ENCODE peak calls at places on chromosomes 11 and 22, in eight cellular contexts. One of them, this sample, is unnamed.
A peak's percentile ranks its signal among the peaks of the same experiment; 100 is the strongest.

GRCh38 chr11:114307524-114308203 is 11.5 kb downstream of the NNMT start:
- ATAC-seq in GM12878: no peak
- ATAC-seq in GM23338: no peak
- ATAC-seq in HCT116: no peak
- ATAC-seq in HepG2: peak; percentile 63
- ATAC-seq in Panc1: no peak
- ATAC-seq in K562: peak; percentile 67
- ATAC-seq in upper lobe of left lung: peak; percentile 84
- ATAC-seq in this sample: peak; percentile 69

GRCh38 chr11:127013550-127013949 is 13.0 kb upstream of the KIRREL3 start:
- ATAC-seq in GM12878: no peak
- ATAC-seq in GM23338: no peak
- ATAC-seq in HCT116: no peak
- ATAC-seq in HepG2: no peak
- ATAC-seq in Panc1: no peak
- ATAC-seq in K562: no peak
- ATAC-seq in upper lobe of left lung: no peak
- ATAC-seq in this sample: no peak

GRCh38 chr11:31959711-31960110 is 131.2 kb upstream of the RCN1 start:
- ATAC-seq in GM12878: no peak
- ATAC-seq in GM23338: no peak
- ATAC-seq in HCT116: no peak
- ATAC-seq in HepG2: no peak
- ATAC-seq in Panc1: no peak
- ATAC-seq in K562: no peak
- ATAC-seq in upper lobe of left lung: no peak
- ATAC-seq in this sample: no peak

GRCh38 chr11:2891901-2892214 is 6.3 kb upstream of the CDKN1C start:
- ATAC-seq in GM12878: no peak
- ATAC-seq in GM23338: no peak
- ATAC-seq in HCT116: peak; percentile 22
- ATAC-seq in HepG2: no peak
- ATAC-seq in Panc1: peak; percentile 43
- ATAC-seq in K562: peak; percentile 3
- ATAC-seq in upper lobe of left lung: no peak
- ATAC-seq in this sample: no peak

GRCh38 chr11:108571001-108571400 is 22.6 kb downstream of the EXPH5 start:
- ATAC-seq in GM12878: no peak
- ATAC-seq in GM23338: no peak
- ATAC-seq in HCT116: no peak
- ATAC-seq in HepG2: peak; percentile 53
- ATAC-seq in Panc1: peak; percentile 38
- ATAC-seq in K562: peak; percentile 56
- ATAC-seq in upper lobe of left lung: no peak
- ATAC-seq in this sample: no peak

GRCh38 chr22:27476729-27477128 is 324.8 kb downstream of the MN1 start:
- ATAC-seq in GM12878: no peak
- ATAC-seq in GM23338: no peak
- ATAC-seq in HCT116: peak; percentile 76
- ATAC-seq in HepG2: peak; percentile 27
- ATAC-seq in Panc1: peak; percentile 55
- ATAC-seq in K562: no peak
- ATAC-seq in upper lobe of left lung: no peak
- ATAC-seq in this sample: no peak

GRCh38 chr11:102467080-102467708 is 14.6 kb upstream of the TMEM123 start:
- ATAC-seq in GM12878: no peak
- ATAC-seq in GM23338: no peak
- ATAC-seq in HCT116: no peak
- ATAC-seq in HepG2: no peak
- ATAC-seq in Panc1: no peak
- ATAC-seq in K562: no peak
- ATAC-seq in upper lobe of left lung: peak; percentile 58
- ATAC-seq in this sample: no peak

GRCh38 chr11:3086114-3086513 is 28.9 kb upstream of the CARS1 start:
- ATAC-seq in GM12878: no peak
- ATAC-seq in GM23338: no peak
- ATAC-seq in HCT116: no peak
- ATAC-seq in HepG2: no peak
- ATAC-seq in Panc1: no peak
- ATAC-seq in K562: no peak
- ATAC-seq in upper lobe of left lung: no peak
- ATAC-seq in this sample: no peak

GRCh38 chr11:130426223-130427048 is 2.0 kb downstream of the ADAMTS8 start:
- ATAC-seq in GM12878: no peak
- ATAC-seq in GM23338: no peak
- ATAC-seq in HCT116: no peak
- ATAC-seq in HepG2: no peak
- ATAC-seq in Panc1: no peak
- ATAC-seq in K562: no peak
- ATAC-seq in upper lobe of left lung: no peak
- ATAC-seq in this sample: no peak

GRCh38 chr11:235180-235997 is 753 bp downstream of the SIRT3 start:
- ATAC-seq in GM12878: peak; percentile 32
- ATAC-seq in GM23338: no peak
- ATAC-seq in HCT116: peak; percentile 15
- ATAC-seq in HepG2: peak; percentile 28
- ATAC-seq in Panc1: peak; percentile 34
- ATAC-seq in K562: peak; percentile 19
- ATAC-seq in upper lobe of left lung: no peak
- ATAC-seq in this sample: peak; percentile 7

GRCh38 chr22:37020192-37020479 is 594 bp downstream of the MPST start:
- ATAC-seq in GM12878: peak; percentile 42
- ATAC-seq in GM23338: no peak
- ATAC-seq in HCT116: peak; percentile 41
- ATAC-seq in HepG2: peak; percentile 15
- ATAC-seq in Panc1: peak; percentile 63
- ATAC-seq in K562: peak; percentile 56
- ATAC-seq in upper lobe of left lung: no peak
- ATAC-seq in this sample: peak; percentile 28

GRCh38 chr11:27385245-27385644 is 22.2 kb upstream of the CCDC34 start:
- ATAC-seq in GM12878: no peak
- ATAC-seq in GM23338: no peak
- ATAC-seq in HCT116: no peak
- ATAC-seq in HepG2: no peak
- ATAC-seq in Panc1: peak; percentile 77
- ATAC-seq in K562: no peak
- ATAC-seq in upper lobe of left lung: no peak
- ATAC-seq in this sample: no peak

GRCh38 chr11:38448284-38448683 is 1850.2 kb upstream of the RAG2 start:
- ATAC-seq in GM12878: no peak
- ATAC-seq in GM23338: no peak
- ATAC-seq in HCT116: no peak
- ATAC-seq in HepG2: no peak
- ATAC-seq in Panc1: no peak
- ATAC-seq in K562: no peak
- ATAC-seq in upper lobe of left lung: no peak
- ATAC-seq in this sample: no peak

GRCh38 chr11:111438168-111438567 is 59.1 kb upstream of the POU2AF1 start:
- ATAC-seq in GM12878: no peak
- ATAC-seq in GM23338: no peak
- ATAC-seq in HCT116: no peak
- ATAC-seq in HepG2: no peak
- ATAC-seq in Panc1: no peak
- ATAC-seq in K562: no peak
- ATAC-seq in upper lobe of left lung: no peak
- ATAC-seq in this sample: no peak

GRCh38 chr22:21834869-21835268 is 32.6 kb downstream of the MAPK1 start:
- ATAC-seq in GM12878: peak; percentile 77
- ATAC-seq in GM23338: no peak
- ATAC-seq in HCT116: no peak
- ATAC-seq in HepG2: no peak
- ATAC-seq in Panc1: no peak
- ATAC-seq in K562: peak; percentile 2
- ATAC-seq in upper lobe of left lung: no peak
- ATAC-seq in this sample: no peak

GRCh38 chr11:128603003-128603715 is 15.8 kb upstream of the ETS1 start:
- ATAC-seq in GM12878: peak; percentile 44
- ATAC-seq in GM23338: no peak
- ATAC-seq in HCT116: no peak
- ATAC-seq in HepG2: no peak
- ATAC-seq in Panc1: no peak
- ATAC-seq in K562: no peak
- ATAC-seq in upper lobe of left lung: no peak
- ATAC-seq in this sample: no peak

GRCh38 chr11:2819316-2819715 is 66.3 kb downstream of the CDKN1C start:
- ATAC-seq in GM12878: no peak
- ATAC-seq in GM23338: no peak
- ATAC-seq in HCT116: no peak
- ATAC-seq in HepG2: no peak
- ATAC-seq in Panc1: no peak
- ATAC-seq in K562: no peak
- ATAC-seq in upper lobe of left lung: no peak
- ATAC-seq in this sample: no peak

GRCh38 chr11:1060885-1061616 is 13.6 kb upstream of the MUC2 start:
- ATAC-seq in GM12878: no peak
- ATAC-seq in GM23338: no peak
- ATAC-seq in HCT116: peak; percentile 92
- ATAC-seq in HepG2: no peak
- ATAC-seq in Panc1: peak; percentile 68
- ATAC-seq in K562: no peak
- ATAC-seq in upper lobe of left lung: peak; percentile 61
- ATAC-seq in this sample: peak; percentile 28

GRCh38 chr11:105298630-105299029 is 159.1 kb upstream of the CARD18 start:
- ATAC-seq in GM12878: no peak
- ATAC-seq in GM23338: no peak
- ATAC-seq in HCT116: peak; percentile 49
- ATAC-seq in HepG2: no peak
- ATAC-seq in Panc1: no peak
- ATAC-seq in K562: no peak
- ATAC-seq in upper lobe of left lung: no peak
- ATAC-seq in this sample: no peak

GRCh38 chr11:124823512-124824376 is 23.5 kb upstream of the MSANTD2 start:
- ATAC-seq in GM12878: no peak
- ATAC-seq in GM23338: no peak
- ATAC-seq in HCT116: no peak
- ATAC-seq in HepG2: no peak
- ATAC-seq in Panc1: no peak
- ATAC-seq in K562: no peak
- ATAC-seq in upper lobe of left lung: peak; percentile 70
- ATAC-seq in this sample: no peak

GRCh38 chr11:68214173-68215086 is 1.3 kb upstream of the KMT5B start:
- ATAC-seq in GM12878: peak; percentile 36
- ATAC-seq in GM23338: peak; percentile 10
- ATAC-seq in HCT116: peak; percentile 3
- ATAC-seq in HepG2: no peak
- ATAC-seq in Panc1: peak; percentile 9
- ATAC-seq in K562: peak; percentile 23
- ATAC-seq in upper lobe of left lung: peak; percentile 1
- ATAC-seq in this sample: peak; percentile 5

GRCh38 chr11:57637626-57638004 is 12.1 kb downstream of the YPEL4 start:
- ATAC-seq in GM12878: no peak
- ATAC-seq in GM23338: peak; percentile 32
- ATAC-seq in HCT116: no peak
- ATAC-seq in HepG2: no peak
- ATAC-seq in Panc1: no peak
- ATAC-seq in K562: no peak
- ATAC-seq in upper lobe of left lung: peak; percentile 6
- ATAC-seq in this sample: peak; percentile 8

GRCh38 chr11:33291004-33291777 is 34.0 kb downstream of the HIPK3 start:
- ATAC-seq in GM12878: peak; percentile 93
- ATAC-seq in GM23338: no peak
- ATAC-seq in HCT116: no peak
- ATAC-seq in HepG2: no peak
- ATAC-seq in Panc1: no peak
- ATAC-seq in K562: no peak
- ATAC-seq in upper lobe of left lung: no peak
- ATAC-seq in this sample: peak; percentile 84

DNA sequence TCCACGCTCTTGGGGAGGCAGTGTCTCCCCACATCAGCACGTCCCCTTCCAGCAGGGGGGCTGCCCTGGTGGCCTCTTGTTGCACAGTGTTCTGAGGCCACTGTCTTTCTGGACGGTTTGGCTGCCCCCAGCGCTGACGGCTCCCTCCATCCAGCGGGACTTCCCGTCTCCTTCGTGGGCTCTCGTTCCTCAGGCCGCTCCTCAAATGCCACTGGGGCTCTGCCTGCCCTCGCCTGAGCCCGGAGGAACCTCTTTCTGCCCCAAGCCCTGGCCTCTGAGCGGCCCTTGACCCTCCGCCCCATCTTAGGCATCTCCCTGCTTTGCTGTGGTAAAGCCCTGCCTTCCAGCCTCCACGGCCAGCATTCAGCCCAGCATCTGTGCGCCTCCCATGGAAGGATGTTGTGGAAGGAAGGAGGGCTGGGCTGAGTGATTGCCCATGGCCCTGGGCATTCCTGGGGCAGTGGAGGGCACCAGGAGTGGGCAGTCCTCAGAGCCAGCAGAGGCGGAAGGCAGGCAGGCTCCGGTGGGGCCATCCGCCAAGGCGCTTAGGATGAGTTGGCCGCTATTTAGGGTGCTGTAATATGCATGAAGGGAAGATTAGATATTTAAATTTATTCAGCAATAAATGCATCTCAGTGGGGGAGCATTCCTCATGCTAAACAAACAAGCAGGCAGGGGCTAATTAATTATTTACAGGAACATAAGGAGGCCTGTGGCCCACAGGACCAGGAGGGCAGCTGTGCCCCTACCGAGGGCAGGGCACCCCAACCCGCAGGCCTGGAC is 17.8 kb downstream of the OTUB1 start:
- ATAC-seq in GM12878: no peak
- ATAC-seq in GM23338: no peak
- ATAC-seq in HCT116: no peak
- ATAC-seq in HepG2: no peak
- ATAC-seq in Panc1: peak; percentile 10
- ATAC-seq in K562: no peak
- ATAC-seq in upper lobe of left lung: no peak
- ATAC-seq in this sample: no peak
- TF ChIP-seq POLR2AphosphoS5 in GM12878: no peak
- TF ChIP-seq POLR2AphosphoS5 in GM23338: no peak
- TF ChIP-seq POLR2AphosphoS5 in HCT116: no peak
- TF ChIP-seq POLR2AphosphoS5 in HepG2: no peak
- TF ChIP-seq POLR2AphosphoS5 in Panc1: peak; percentile 19
- TF ChIP-seq POLR2AphosphoS5 in K562: no peak
- TF ChIP-seq POLR2AphosphoS5 in upper lobe of left lung: no peak
- TF ChIP-seq POLR2AphosphoS5 in this sample: no peak

GRCh38 chr11:118910309-118911112 is 15.2 kb downstream of the BCL9L start:
- ATAC-seq in GM12878: no peak
- ATAC-seq in GM23338: peak; percentile 25
- ATAC-seq in HCT116: peak; percentile 21
- ATAC-seq in HepG2: peak; percentile 62
- ATAC-seq in Panc1: peak; percentile 40
- ATAC-seq in K562: peak; percentile 48
- ATAC-seq in upper lobe of left lung: peak; percentile 50
- ATAC-seq in this sample: peak; percentile 50
- TF ChIP-seq POLR2AphosphoS5 in GM12878: no peak
- TF ChIP-seq POLR2AphosphoS5 in GM23338: peak; percentile 63
- TF ChIP-seq POLR2AphosphoS5 in HCT116: peak; percentile 58
- TF ChIP-seq POLR2AphosphoS5 in HepG2: peak; percentile 37
- TF ChIP-seq POLR2AphosphoS5 in Panc1: no peak
- TF ChIP-seq POLR2AphosphoS5 in K562: no peak
- TF ChIP-seq POLR2AphosphoS5 in upper lobe of left lung: peak; percentile 64
- TF ChIP-seq POLR2AphosphoS5 in this sample: peak; percentile 74

GRCh38 chr11:10302744-10303557 is 1.9 kb upstream of the ADM start:
- ATAC-seq in GM12878: peak; percentile 28
- ATAC-seq in GM23338: peak; percentile 4
- ATAC-seq in HCT116: peak; percentile 4
- ATAC-seq in HepG2: peak; percentile 32
- ATAC-seq in Panc1: peak; percentile 19
- ATAC-seq in K562: peak; percentile 48
- ATAC-seq in upper lobe of left lung: peak; percentile 72
- ATAC-seq in this sample: peak; percentile 50
- TF ChIP-seq POLR2AphosphoS5 in GM12878: no peak
- TF ChIP-seq POLR2AphosphoS5 in GM23338: no peak
- TF ChIP-seq POLR2AphosphoS5 in HCT116: peak; percentile 62
- TF ChIP-seq POLR2AphosphoS5 in HepG2: peak; percentile 48
- TF ChIP-seq POLR2AphosphoS5 in Panc1: peak; percentile 69
- TF ChIP-seq POLR2AphosphoS5 in K562: no peak
- TF ChIP-seq POLR2AphosphoS5 in upper lobe of left lung: peak; percentile 75
- TF ChIP-seq POLR2AphosphoS5 in this sample: peak; percentile 68

GRCh38 chr11:17828311-17828751 is 93.8 kb downstream of the KCNC1 start:
- ATAC-seq in GM12878: no peak
- ATAC-seq in GM23338: no peak
- ATAC-seq in HCT116: no peak
- ATAC-seq in HepG2: no peak
- ATAC-seq in Panc1: no peak
- ATAC-seq in K562: no peak
- ATAC-seq in upper lobe of left lung: peak; percentile 70
- ATAC-seq in this sample: peak; percentile 86
- TF ChIP-seq POLR2AphosphoS5 in GM12878: no peak
- TF ChIP-seq POLR2AphosphoS5 in GM23338: no peak
- TF ChIP-seq POLR2AphosphoS5 in HCT116: no peak
- TF ChIP-seq POLR2AphosphoS5 in HepG2: no peak
- TF ChIP-seq POLR2AphosphoS5 in Panc1: no peak
- TF ChIP-seq POLR2AphosphoS5 in K562: no peak
- TF ChIP-seq POLR2AphosphoS5 in upper lobe of left lung: no peak
- TF ChIP-seq POLR2AphosphoS5 in this sample: peak; percentile 56

This sample was measured in gastroesophageal sphincter.